ENCODE peak calls at places on chromosomes 1 and 21, in nine cellular contexts. V, C, Y, M, N, T, P, O and S are unnamed samples.

GRCh38 chr21:27812279-27812678 is 845.4 kb upstream of the ADAMTS5 start:
- DNase-seq in V (no peak), C (no peak), Y (no peak), M (no peak), N (no peak), T (peak; percentile 4), P (peak; percentile 50), O (no peak), S (no peak)

GRCh38 chr1:111600886-111601386 is 18.7 kb upstream of the RAP1A start:
- DNase-seq in V (no peak), C (no peak), Y (peak; percentile 65), M (no peak), N (no peak), T (no peak), P (peak; percentile 43), O (no peak), S (no peak)

GRCh38 chr21:45364464-45365185 is 40.3 kb upstream of the COL18A1 start:
- DNase-seq in V (no peak), C (no peak), Y (no peak), M (no peak), N (no peak), T (peak; percentile 70), P (peak; percentile 89), O (no peak), S (peak; percentile 89)

GRCh38 chr1:229984310-229984991 is 82.6 kb upstream of the GALNT2 start:
- DNase-seq in V (no peak), C (no peak), Y (no peak), M (no peak), N (no peak), T (no peak), P (no peak), O (no peak), S (no peak)

GRCh38 chr1:239719642-239720258 is 333.4 kb downstream of the CHRM3 start:
- DNase-seq in V (no peak), C (peak; percentile 1), Y (peak; percentile 39), M (no peak), N (no peak), T (no peak), P (no peak), O (no peak), S (no peak)

GRCh38 chr1:11802616-11802972 is 3.2 kb downstream of the MTHFR start:
- DNase-seq in V (no peak), C (no peak), Y (no peak), M (no peak), N (no peak), T (peak; percentile 46), P (peak; percentile 7), O (no peak), S (no peak)

GRCh38 chr1:156407760-156408159 is 38.7 kb downstream of the RHBG start:
- DNase-seq in V (no peak), C (no peak), Y (no peak), M (no peak), N (no peak), T (no peak), P (no peak), O (no peak), S (no peak)

GRCh38 chr1:61097326-61097725 is 15.0 kb downstream of the NFIA start:
- DNase-seq in V (no peak), C (no peak), Y (no peak), M (no peak), N (no peak), T (peak; percentile 81), P (peak; percentile 67), O (no peak), S (no peak)

GRCh38 chr1:216193839-216194443 is 229.3 kb downstream of the USH2A start:
- DNase-seq in V (no peak), C (no peak), Y (no peak), M (no peak), N (no peak), T (peak; percentile 5), P (no peak), O (no peak), S (no peak)

GRCh38 chr1:26771643-26772321 is 16.0 kb upstream of the PIGV start:
- DNase-seq in V (no peak), C (no peak), Y (no peak), M (no peak), N (peak; percentile 52), T (peak; percentile 99), P (peak; percentile 99), O (peak; percentile 98), S (no peak)

GRCh38 chr1:235207202-235207565 is 46.1 kb upstream of the RBM34 start:
- DNase-seq in V (no peak), C (no peak), Y (peak; percentile 60), M (no peak), N (no peak), T (no peak), P (no peak), O (no peak), S (no peak)

GRCh38 chr1:225418598-225418997 is 9.2 kb downstream of the LBR start:
- DNase-seq in V (no peak), C (no peak), Y (no peak), M (no peak), N (no peak), T (no peak), P (no peak), O (no peak), S (no peak)

GRCh38 chr1:230627767-230628166 is 14.5 kb upstream of the COG2 start:
- DNase-seq in V (no peak), C (no peak), Y (no peak), M (no peak), N (no peak), T (no peak), P (no peak), O (no peak), S (no peak)

GRCh38 chr21:44596068-44596725 is 3.9 kb upstream of the KRTAP10-6 start:
- DNase-seq in V (no peak), C (no peak), Y (no peak), M (no peak), N (no peak), T (peak; percentile 34), P (no peak), O (no peak), S (no peak)

GRCh38 chr1:214662386-214662785 is 59.4 kb downstream of the CENPF start:
- DNase-seq in V (no peak), C (no peak), Y (no peak), M (no peak), N (no peak), T (peak; percentile 11), P (no peak), O (no peak), S (no peak)

GRCh38 chr1:227884370-227885134 is 63.2 kb downstream of the WNT9A start:
- DNase-seq in V (no peak), C (no peak), Y (no peak), M (no peak), N (no peak), T (no peak), P (no peak), O (no peak), S (peak; percentile 65)

GRCh38 chr1:39672551-39672947 is 642 bp upstream of the NT5C1A start:
- DNase-seq in V (no peak), C (no peak), Y (peak; percentile 32), M (no peak), N (no peak), T (peak; percentile 18), P (no peak), O (no peak), S (no peak)

GRCh38 chr1:89085781-89086180 is 20.8 kb upstream of the GBP1 start:
- DNase-seq in V (no peak), C (peak; percentile 8), Y (peak; percentile 39), M (no peak), N (peak; percentile 40), T (no peak), P (peak; percentile 56), O (no peak), S (no peak)

GRCh38 chr1:180500689-180501088 is 1.7 kb downstream of the ACBD6 start:
- DNase-seq in V (no peak), C (no peak), Y (no peak), M (no peak), N (no peak), T (no peak), P (no peak), O (no peak), S (no peak)
- H3K4me3 ChIP-seq in V (peak overlapping the region; percentile 87), C (no peak overlapping the region), Y (no peak overlapping the region), M (no peak overlapping the region), N (peak overlapping the region; percentile 92), T (peak overlapping the region; percentile 98), P (peak overlapping the region; percentile 24), O (no peak overlapping the region), S (no peak overlapping the region)

GRCh38 chr1:17027403-17027802 is 15.7 kb upstream of the ATP13A2 start:
- DNase-seq in V (no peak), C (no peak), Y (no peak), M (peak; percentile 44), N (no peak), T (peak; percentile 76), P (no peak), O (no peak), S (peak; percentile 40)
- H3K36me3 ChIP-seq in V (peaks cover 98% of the 10 kb centered on the region), C (peaks cover 57% of the 10 kb centered on the region), Y (peaks cover 6% of the 10 kb centered on the region), M (no peaks in the 10 kb centered on the region), N (peaks cover 57% of the 10 kb centered on the region), T (peaks cover 39% of the 10 kb centered on the region), P (peaks cover 55% of the 10 kb centered on the region), O (peaks cover 84% of the 10 kb centered on the region), S (peaks cover 95% of the 10 kb centered on the region)

DNA sequence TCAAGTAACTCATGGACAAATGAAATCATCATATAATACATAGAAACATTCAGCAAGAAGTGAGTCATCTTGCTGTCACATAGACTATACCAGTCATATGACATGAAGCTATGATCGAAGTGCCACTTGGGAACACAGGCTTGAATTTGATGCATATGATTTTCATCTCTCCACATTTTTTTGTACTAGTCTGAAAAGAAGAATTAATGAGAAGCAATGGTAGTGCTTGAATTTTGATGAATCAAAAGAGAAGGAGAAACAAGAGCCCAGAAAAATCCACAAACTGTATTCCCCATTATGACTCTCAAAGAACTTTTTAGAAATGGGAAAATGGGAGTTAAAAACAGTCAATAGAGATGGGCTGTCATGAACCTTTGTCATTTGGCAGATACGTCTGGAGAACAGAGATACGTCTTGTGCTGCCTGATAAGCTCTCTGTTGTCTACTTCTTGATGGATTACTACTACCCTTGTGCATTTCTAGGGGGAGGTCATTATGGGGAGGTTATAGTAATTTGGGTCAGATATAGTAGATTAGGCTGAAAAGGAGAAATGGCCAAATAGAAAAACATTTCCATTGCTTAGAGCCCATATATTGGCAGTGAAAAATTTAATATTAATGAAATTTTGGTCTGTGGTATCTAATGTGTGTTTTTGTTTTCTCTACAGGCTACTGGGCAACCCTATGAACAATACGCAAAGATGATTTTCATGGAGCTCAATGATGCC is 8.0 kb upstream of the LEPR start:
- DNase-seq in V (no peak), C (no peak), Y (no peak), M (no peak), N (no peak), T (peak; percentile 29), P (no peak), O (no peak), S (no peak)
- H3K27ac ChIP-seq in V (no peak overlapping the region), C (peak overlapping the region; percentile 58), Y (no peak overlapping the region), M (no peak overlapping the region), N (no peak overlapping the region), T (no peak overlapping the region), P (no peak overlapping the region), O (no peak overlapping the region), S (no peak overlapping the region)

DNA sequence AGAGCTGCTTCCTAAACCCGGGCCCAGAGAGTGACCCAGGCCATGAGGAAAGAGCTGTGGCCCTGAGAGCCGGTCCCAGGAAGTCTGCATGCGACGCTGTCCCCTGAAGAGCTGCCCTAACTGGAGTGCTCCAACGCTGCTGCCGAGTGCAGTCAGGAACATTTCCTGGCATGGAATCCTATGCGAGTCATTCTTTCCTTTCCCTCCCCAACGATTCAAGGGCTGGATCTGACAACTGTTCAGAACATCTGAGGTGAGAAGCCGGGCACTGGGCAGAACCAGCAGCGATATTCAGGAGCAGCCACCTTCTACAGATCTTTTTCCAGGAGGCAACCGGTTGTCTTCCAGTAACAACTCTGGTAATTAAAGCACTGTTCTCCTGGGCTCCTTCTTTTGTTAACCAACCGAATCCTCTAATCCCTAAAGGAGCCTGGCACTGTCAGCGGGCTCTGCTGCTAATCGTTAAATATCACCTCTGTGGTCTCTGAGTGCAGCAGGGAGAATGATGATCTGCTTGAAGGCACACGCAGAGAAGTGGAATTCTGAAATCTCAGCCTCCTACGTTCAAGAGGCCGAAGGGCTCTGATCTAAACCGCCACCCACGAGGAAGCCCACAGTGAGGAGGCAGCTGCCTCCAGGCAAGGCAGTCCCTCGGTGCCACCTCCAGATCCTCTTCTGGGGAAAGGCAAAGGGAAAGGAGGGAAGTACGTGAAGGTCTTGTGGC is 55.8 kb downstream of the SLC45A1 start:
- DNase-seq in V (peak; percentile 77), C (no peak), Y (no peak), M (peak; percentile 47), N (peak; percentile 4), T (peak; percentile 95), P (peak; percentile 92), O (peak; percentile 80), S (peak; percentile 95)
- H3K4me3 ChIP-seq in V (peak overlapping the region; percentile 42), C (no peak overlapping the region), Y (no peak overlapping the region), M (no peak overlapping the region), N (no peak overlapping the region), T (peak overlapping the region; percentile 48), P (no peak overlapping the region), O (no peak overlapping the region), S (peak overlapping the region; percentile 26)